ENCODE peak calls at places on chromosomes 11 and 22, in eight cellular contexts. One of them, this sample, is unnamed.

GRCh38 chr11:30348035-30348434 is 25.1 kb downstream of the ARL14EP start:
- DNase-seq in fibroblast of the aortic adventitia: no peak
- DNase-seq in fibroblast of pulmonary artery: no peak
- DNase-seq in kidney: no peak
- DNase-seq in SK-N-SH: no peak
- DNase-seq in BJ: no peak
- DNase-seq in BE2C: no peak
- DNase-seq in GM06990: no peak
- DNase-seq in this sample: no peak

GRCh38 chr22:27220349-27220748 is 563.0 kb downstream of the MIAT start:
- DNase-seq in fibroblast of the aortic adventitia: peak
- DNase-seq in fibroblast of pulmonary artery: peak
- DNase-seq in kidney: no peak
- DNase-seq in SK-N-SH: no peak
- DNase-seq in BJ: peak
- DNase-seq in BE2C: no peak
- DNase-seq in GM06990: no peak
- DNase-seq in this sample: peak

GRCh38 chr11:103202048-103202651 is 92.9 kb downstream of the DYNC2H1 start:
- DNase-seq in fibroblast of the aortic adventitia: peak
- DNase-seq in fibroblast of pulmonary artery: peak
- DNase-seq in kidney: no peak
- DNase-seq in SK-N-SH: peak
- DNase-seq in BJ: no peak
- DNase-seq in BE2C: no peak
- DNase-seq in GM06990: no peak
- DNase-seq in this sample: peak

GRCh38 chr11:85951049-85951405 is 95.8 kb downstream of the CCDC83 start:
- DNase-seq in fibroblast of the aortic adventitia: no peak
- DNase-seq in fibroblast of pulmonary artery: no peak
- DNase-seq in kidney: no peak
- DNase-seq in SK-N-SH: no peak
- DNase-seq in BJ: no peak
- DNase-seq in BE2C: no peak
- DNase-seq in GM06990: no peak
- DNase-seq in this sample: no peak

GRCh38 chr22:24325105-24325757 is 54.6 kb downstream of the SPECC1L start:
- DNase-seq in fibroblast of the aortic adventitia: peak
- DNase-seq in fibroblast of pulmonary artery: peak
- DNase-seq in kidney: no peak
- DNase-seq in SK-N-SH: peak
- DNase-seq in BJ: peak
- DNase-seq in BE2C: peak
- DNase-seq in GM06990: peak
- DNase-seq in this sample: peak

GRCh38 chr22:48389916-48390315 is 1437.8 kb downstream of the BRD1 start:
- DNase-seq in fibroblast of the aortic adventitia: no peak
- DNase-seq in fibroblast of pulmonary artery: no peak
- DNase-seq in kidney: no peak
- DNase-seq in SK-N-SH: no peak
- DNase-seq in BJ: no peak
- DNase-seq in BE2C: no peak
- DNase-seq in GM06990: no peak
- DNase-seq in this sample: no peak

GRCh38 chr11:130510407-130511006 is 62.1 kb downstream of the ADAMTS15 start:
- DNase-seq in fibroblast of the aortic adventitia: peak
- DNase-seq in fibroblast of pulmonary artery: peak
- DNase-seq in kidney: no peak
- DNase-seq in SK-N-SH: no peak
- DNase-seq in BJ: no peak
- DNase-seq in BE2C: no peak
- DNase-seq in GM06990: no peak
- DNase-seq in this sample: peak

GRCh38 chr11:86551286-86551685 is 121.1 kb downstream of the ME3 start:
- DNase-seq in fibroblast of the aortic adventitia: peak
- DNase-seq in fibroblast of pulmonary artery: peak
- DNase-seq in kidney: no peak
- DNase-seq in SK-N-SH: no peak
- DNase-seq in BJ: peak
- DNase-seq in BE2C: no peak
- DNase-seq in GM06990: no peak
- DNase-seq in this sample: peak

GRCh38 chr22:24827305-24827704 is 21.3 kb downstream of the SGSM1 start:
- DNase-seq in fibroblast of the aortic adventitia: no peak
- DNase-seq in fibroblast of pulmonary artery: no peak
- DNase-seq in kidney: no peak
- DNase-seq in SK-N-SH: no peak
- DNase-seq in BJ: no peak
- DNase-seq in BE2C: no peak
- DNase-seq in GM06990: no peak
- DNase-seq in this sample: no peak

GRCh38 chr22:21964234-21964633 is 11.6 kb upstream of the PPM1F start:
- DNase-seq in fibroblast of the aortic adventitia: no peak
- DNase-seq in fibroblast of pulmonary artery: no peak
- DNase-seq in kidney: no peak
- DNase-seq in SK-N-SH: no peak
- DNase-seq in BJ: no peak
- DNase-seq in BE2C: no peak
- DNase-seq in GM06990: no peak
- DNase-seq in this sample: no peak

GRCh38 chr11:94152678-94153065 is 24.0 kb downstream of the PANX1 start:
- DNase-seq in fibroblast of the aortic adventitia: no peak
- DNase-seq in fibroblast of pulmonary artery: no peak
- DNase-seq in kidney: no peak
- DNase-seq in SK-N-SH: no peak
- DNase-seq in BJ: no peak
- DNase-seq in BE2C: peak
- DNase-seq in GM06990: no peak
- DNase-seq in this sample: no peak

GRCh38 chr22:45552580-45553332 is 50.1 kb downstream of the FBLN1 start:
- DNase-seq in fibroblast of the aortic adventitia: peak
- DNase-seq in fibroblast of pulmonary artery: peak
- DNase-seq in kidney: peak
- DNase-seq in SK-N-SH: peak
- DNase-seq in BJ: peak
- DNase-seq in BE2C: no peak
- DNase-seq in GM06990: no peak
- DNase-seq in this sample: peak

GRCh38 chr11:83272627-83273026 is 13.5 kb downstream of the CCDC90B start:
- DNase-seq in fibroblast of the aortic adventitia: peak
- DNase-seq in fibroblast of pulmonary artery: peak
- DNase-seq in kidney: no peak
- DNase-seq in SK-N-SH: no peak
- DNase-seq in BJ: peak
- DNase-seq in BE2C: no peak
- DNase-seq in GM06990: no peak
- DNase-seq in this sample: peak

GRCh38 chr22:35622132-35622913 is 5.2 kb upstream of the MB start:
- DNase-seq in fibroblast of the aortic adventitia: no peak
- DNase-seq in fibroblast of pulmonary artery: no peak
- DNase-seq in kidney: peak
- DNase-seq in SK-N-SH: peak
- DNase-seq in BJ: no peak
- DNase-seq in BE2C: peak
- DNase-seq in GM06990: no peak
- DNase-seq in this sample: no peak

GRCh38 chr11:65471410-65471762 is 27.5 kb upstream of the MALAT1 start:
- DNase-seq in fibroblast of the aortic adventitia: peak
- DNase-seq in fibroblast of pulmonary artery: peak
- DNase-seq in kidney: peak
- DNase-seq in SK-N-SH: peak
- DNase-seq in BJ: no peak
- DNase-seq in BE2C: peak
- DNase-seq in GM06990: no peak
- DNase-seq in this sample: peak

GRCh38 chr22:29503811-29504372 is 23.9 kb downstream of the NEFH start:
- DNase-seq in fibroblast of the aortic adventitia: peak
- DNase-seq in fibroblast of pulmonary artery: peak
- DNase-seq in kidney: no peak
- DNase-seq in SK-N-SH: no peak
- DNase-seq in BJ: peak
- DNase-seq in BE2C: peak
- DNase-seq in GM06990: no peak
- DNase-seq in this sample: peak

GRCh38 chr11:61587951-61588695 is 7.2 kb upstream of the SYT7 start:
- DNase-seq in fibroblast of the aortic adventitia: no peak
- DNase-seq in fibroblast of pulmonary artery: no peak
- DNase-seq in kidney: peak
- DNase-seq in SK-N-SH: peak
- DNase-seq in BJ: no peak
- DNase-seq in BE2C: peak
- DNase-seq in GM06990: no peak
- DNase-seq in this sample: no peak

GRCh38 chr11:10657308-10658271 is 36.0 kb downstream of the IRAG1 start:
- DNase-seq in fibroblast of the aortic adventitia: peak
- DNase-seq in fibroblast of pulmonary artery: peak
- DNase-seq in kidney: no peak
- DNase-seq in SK-N-SH: no peak
- DNase-seq in BJ: no peak
- DNase-seq in BE2C: no peak
- DNase-seq in GM06990: peak
- DNase-seq in this sample: peak

GRCh38 chr11:10658621-10659338 is 34.8 kb downstream of the IRAG1 start:
- DNase-seq in fibroblast of the aortic adventitia: no peak
- DNase-seq in fibroblast of pulmonary artery: no peak
- DNase-seq in kidney: no peak
- DNase-seq in SK-N-SH: no peak
- DNase-seq in BJ: no peak
- DNase-seq in BE2C: no peak
- DNase-seq in GM06990: no peak
- DNase-seq in this sample: no peak

GRCh38 chr11:10663365-10663764 is 30.2 kb downstream of the IRAG1 start:
- DNase-seq in fibroblast of the aortic adventitia: no peak
- DNase-seq in fibroblast of pulmonary artery: no peak
- DNase-seq in kidney: no peak
- DNase-seq in SK-N-SH: no peak
- DNase-seq in BJ: no peak
- DNase-seq in BE2C: no peak
- DNase-seq in GM06990: no peak
- DNase-seq in this sample: no peak

GRCh38 chr11:10659339-10660216 is 34.0 kb downstream of the IRAG1 start:
- DNase-seq in fibroblast of the aortic adventitia: peak
- DNase-seq in fibroblast of pulmonary artery: peak
- DNase-seq in kidney: peak
- DNase-seq in SK-N-SH: no peak
- DNase-seq in BJ: peak
- DNase-seq in BE2C: peak
- DNase-seq in GM06990: no peak
- DNase-seq in this sample: peak

DNA sequence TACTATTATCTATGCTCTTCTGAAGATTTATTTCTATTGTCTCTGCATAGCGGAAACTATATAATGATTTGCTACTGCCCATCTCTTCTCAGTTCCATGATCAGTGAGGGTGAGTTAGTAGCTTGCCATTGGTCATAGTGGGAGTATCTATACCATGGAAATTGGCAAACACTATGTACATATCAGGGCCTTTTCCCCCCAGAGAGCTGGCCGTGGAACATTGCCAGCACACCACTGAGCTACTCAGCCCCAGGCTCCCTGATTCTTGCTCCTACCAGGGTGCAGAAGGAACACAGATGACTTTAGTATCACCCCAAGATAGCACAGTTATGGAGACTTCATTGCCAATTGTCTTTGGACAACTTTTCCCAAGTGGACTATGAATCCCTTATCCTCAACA is 33.2 kb downstream of the IRAG1 start:
- DNase-seq in fibroblast of the aortic adventitia: no peak
- DNase-seq in fibroblast of pulmonary artery: no peak
- DNase-seq in kidney: no peak
- DNase-seq in SK-N-SH: no peak
- DNase-seq in BJ: no peak
- DNase-seq in BE2C: no peak
- DNase-seq in GM06990: no peak
- DNase-seq in this sample: no peak
- H3K4me3 ChIP-seq in fibroblast of the aortic adventitia: no peak
- H3K4me3 ChIP-seq in fibroblast of pulmonary artery: no peak
- H3K4me3 ChIP-seq in kidney: no peak
- H3K4me3 ChIP-seq in SK-N-SH: no peak
- H3K4me3 ChIP-seq in BJ: no peak
- H3K4me3 ChIP-seq in BE2C: no peak
- H3K4me3 ChIP-seq in GM06990: no peak
- H3K4me3 ChIP-seq in this sample: no peak

GRCh38 chr11:57323503-57324153 is 1.1 kb downstream of the TNKS1BP1 start:
- DNase-seq in fibroblast of the aortic adventitia: peak
- DNase-seq in fibroblast of pulmonary artery: peak
- DNase-seq in kidney: no peak
- DNase-seq in SK-N-SH: no peak
- DNase-seq in BJ: no peak
- DNase-seq in BE2C: no peak
- DNase-seq in GM06990: no peak
- DNase-seq in this sample: peak
- TF ChIP-seq CTCF in fibroblast of the aortic adventitia: peak
- TF ChIP-seq CTCF in fibroblast of pulmonary artery: peak
- TF ChIP-seq CTCF in kidney: no peak
- TF ChIP-seq CTCF in SK-N-SH: peak
- TF ChIP-seq CTCF in BJ: peak
- TF ChIP-seq CTCF in BE2C: no peak
- TF ChIP-seq CTCF in GM06990: no peak
- TF ChIP-seq CTCF in this sample: peak

DNA sequence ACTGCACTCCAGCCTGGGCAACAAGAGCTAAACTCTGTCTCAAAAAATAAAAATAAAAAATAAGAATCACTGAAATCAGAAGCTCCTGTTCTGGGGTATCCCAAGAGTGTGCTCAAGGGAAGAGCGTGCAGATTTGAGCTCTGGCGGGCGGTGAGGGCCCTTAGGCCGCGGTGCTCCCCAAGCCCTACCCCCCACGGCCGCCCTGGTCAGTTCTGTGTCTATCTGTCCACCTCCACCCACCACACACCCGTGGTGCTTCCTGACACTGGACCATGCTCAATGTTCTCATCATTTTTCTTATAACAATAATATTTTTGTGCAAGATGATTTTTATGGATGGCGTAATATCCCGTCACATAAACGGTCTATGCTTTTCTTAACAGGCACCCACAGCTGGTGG is 71.1 kb downstream of the RTL6 start:
- DNase-seq in fibroblast of the aortic adventitia: no peak
- DNase-seq in fibroblast of pulmonary artery: no peak
- DNase-seq in kidney: no peak
- DNase-seq in SK-N-SH: no peak
- DNase-seq in BJ: no peak
- DNase-seq in BE2C: no peak
- DNase-seq in GM06990: no peak
- DNase-seq in this sample: no peak
- H3K4me3 ChIP-seq in fibroblast of the aortic adventitia: no peak
- H3K4me3 ChIP-seq in fibroblast of pulmonary artery: no peak
- H3K4me3 ChIP-seq in kidney: no peak
- H3K4me3 ChIP-seq in SK-N-SH: no peak
- H3K4me3 ChIP-seq in BJ: no peak
- H3K4me3 ChIP-seq in BE2C: no peak
- H3K4me3 ChIP-seq in GM06990: no peak
- H3K4me3 ChIP-seq in this sample: no peak

DNA sequence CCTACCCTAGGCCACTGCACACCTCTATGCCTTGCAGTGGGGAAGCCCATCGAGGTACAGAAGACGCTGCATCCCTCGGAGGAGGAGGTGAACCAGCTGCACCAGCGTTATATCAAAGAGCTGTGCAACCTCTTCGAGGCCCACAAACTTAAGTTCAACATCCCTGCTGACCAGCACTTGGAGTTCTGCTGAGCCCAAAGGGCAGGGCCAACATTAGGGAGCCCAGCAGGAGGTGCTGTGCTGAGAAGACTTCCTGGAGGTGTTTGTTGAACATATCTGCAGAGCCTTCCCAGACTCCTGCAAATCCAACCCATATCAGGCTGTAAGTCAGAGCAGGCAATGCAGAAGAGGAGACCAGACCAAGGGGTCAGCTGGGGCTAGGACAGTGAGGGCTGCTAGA is 13.5 kb downstream of the MOGAT2 start:
- DNase-seq in fibroblast of the aortic adventitia: no peak
- DNase-seq in fibroblast of pulmonary artery: no peak
- DNase-seq in kidney: no peak
- DNase-seq in SK-N-SH: no peak
- DNase-seq in BJ: no peak
- DNase-seq in BE2C: no peak
- DNase-seq in GM06990: no peak
- DNase-seq in this sample: no peak
- TF ChIP-seq CTCF in fibroblast of the aortic adventitia: no peak
- TF ChIP-seq CTCF in fibroblast of pulmonary artery: no peak
- TF ChIP-seq CTCF in kidney: no peak
- TF ChIP-seq CTCF in SK-N-SH: no peak
- TF ChIP-seq CTCF in BJ: no peak
- TF ChIP-seq CTCF in BE2C: peak
- TF ChIP-seq CTCF in GM06990: no peak
- TF ChIP-seq CTCF in this sample: no peak